ENCODE peak calls at places on chromosomes 16 and 17, in nine cellular contexts. P, M, O, S, K, A, Y, E and Z are unnamed samples.

GRCh38 chr17:10286324-10286723 is 86.5 kb downstream of the MYH13 start:
- DNase-seq in A (no peak), K (no peak), O (no peak), E (no peak), S (no peak), P (no peak), M (no peak), Y (no peak), Z (no peak)

GRCh38 chr16:750454-750853 is 9.7 kb upstream of the CIAO3 start:
- DNase-seq in E (no peak), O (no peak), P (no peak), M (no peak), Y (no peak), S (no peak), K (no peak), A (no peak), Z (no peak)

GRCh38 chr16:69754143-69754468 is 620 bp downstream of the NOB1 start:
- DNase-seq in K (no peak), Y (no peak), E (no peak), S (no peak), M (no peak), O (no peak), P (no peak), A (no peak), Z (no peak)

GRCh38 chr16:81353895-81354294 is 39.1 kb downstream of the GAN start:
- DNase-seq in S (no peak), A (no peak), Y (no peak), K (no peak), P (no peak), E (no peak), O (no peak), M (no peak), Z (no peak)

GRCh38 chr16:23296994-23297393 is 5.1 kb upstream of the SCNN1B start:
- DNase-seq in E (peak), K (no peak), P (peak), O (peak), S (peak), M (peak), Y (no peak), A (no peak), Z (peak)

GRCh38 chr17:61280338-61280737 is 119.3 kb upstream of the TBX2 start:
- DNase-seq in E (no peak), S (no peak), K (no peak), Y (no peak), P (no peak), M (no peak), O (no peak), A (no peak), Z (no peak)

GRCh38 chr16:23330583-23331249 is 28.6 kb downstream of the SCNN1B start:
- DNase-seq in S (no peak), P (peak), A (no peak), K (no peak), Y (no peak), M (peak), E (peak), O (no peak), Z (no peak)

GRCh38 chr16:66369055-66369592 is 2.6 kb downstream of the CDH5 start:
- DNase-seq in A (no peak), S (no peak), P (peak), M (no peak), K (peak), Y (no peak), O (no peak), E (no peak), Z (no peak)

GRCh38 chr17:29597361-29598172 is 4.6 kb downstream of the ANKRD13B start:
- DNase-seq in S (no peak), Y (peak), A (no peak), P (no peak), K (peak), M (no peak), E (no peak), O (no peak), Z (no peak)

GRCh38 chr17:49249292-49249794 is 18.8 kb upstream of the PHOSPHO1 start:
- DNase-seq in E (peak), A (no peak), Y (no peak), M (no peak), P (no peak), O (no peak), S (no peak), K (peak), Z (peak)

GRCh38 chr17:27997522-27997921 is 45.0 kb upstream of the NLK start:
- DNase-seq in E (no peak), S (no peak), P (no peak), M (no peak), K (no peak), O (no peak), A (no peak), Y (no peak), Z (no peak)

GRCh38 chr16:27204232-27204915 is 1.0 kb downstream of the KDM8 start:
- DNase-seq in E (no peak), K (no peak), M (no peak), O (no peak), Y (no peak), A (no peak), P (no peak), S (no peak), Z (no peak)

GRCh38 chr17:70535986-70536385 is 366.7 kb downstream of the KCNJ2 start:
- DNase-seq in E (no peak), Y (no peak), K (no peak), A (no peak), O (no peak), M (no peak), P (no peak), S (no peak), Z (no peak)

GRCh38 chr17:5874486-5874885 is 195.7 kb upstream of the WSCD1 start:
- DNase-seq in M (no peak), O (no peak), E (no peak), S (no peak), P (no peak), A (no peak), K (no peak), Y (no peak), Z (no peak)

GRCh38 chr16:72198021-72198420 is 26.1 kb upstream of the PMFBP1 start:
- DNase-seq in P (no peak), Y (peak), O (no peak), A (peak), K (no peak), M (no peak), S (no peak), E (no peak), Z (no peak)

GRCh38 chr17:1733759-1734158 is 8.9 kb upstream of the SERPINF2 start:
- DNase-seq in S (no peak), O (no peak), P (no peak), E (no peak), Y (peak), A (no peak), K (no peak), M (no peak), Z (no peak)

GRCh38 chr17:78130439-78131101 is at the start of gene TMC8:
- DNase-seq in S (peak), M (no peak), Y (no peak), P (peak), A (no peak), O (peak), E (no peak), K (peak), Z (no peak)

GRCh38 chr16:4263504-4264436 is 9.1 kb downstream of the TFAP4 start:
- DNase-seq in Y (peak), E (peak), M (peak), P (peak), A (peak), S (peak), K (peak), O (no peak), Z (peak)

GRCh38 chr16:19680972-19681371 is 37.1 kb downstream of the KNOP1 start:
- DNase-seq in P (no peak), Y (no peak), M (no peak), K (no peak), E (no peak), O (no peak), S (no peak), A (no peak), Z (no peak)

GRCh38 chr17:78322858-78323455 is 36.9 kb downstream of the SOCS3 start:
- DNase-seq in S (no peak), E (no peak), P (peak), K (no peak), A (no peak), O (no peak), Y (no peak), M (no peak), Z (no peak)

GRCh38 chr16:30786115-30786935 is 680 bp downstream of the ZNF629 start:
- DNase-seq in S (peak), K (peak), E (no peak), Y (peak), A (no peak), O (no peak), P (peak), M (peak), Z (peak)

GRCh38 chr17:4584125-4584834 is at the start of gene SMTNL2:
- DNase-seq in P (no peak), E (no peak), S (no peak), O (no peak), M (no peak), K (no peak), A (no peak), Y (peak), Z (no peak)

GRCh38 chr17:44315760-44316731 is 7.6 kb downstream of the RUNDC3A start:
- DNase-seq in K (no peak), Y (no peak), P (no peak), E (peak), O (no peak), A (no peak), S (no peak), M (no peak), Z (no peak)

GRCh38 chr16:54073356-54073755 is 213.2 kb downstream of the IRX3 start:
- DNase-seq in A (no peak), Y (no peak), P (no peak), S (no peak), K (no peak), M (no peak), E (no peak), O (no peak), Z (no peak)

GRCh38 chr17:52957411-52957810 is 798.9 kb upstream of the CA10 start:
- DNase-seq in K (no peak), Y (no peak), O (no peak), A (no peak), M (no peak), P (no peak), S (no peak), E (no peak), Z (no peak)

GRCh38 chr16:25012525-25012991 is 2.6 kb downstream of the ARHGAP17 start:
- DNase-seq in S (no peak), O (no peak), A (no peak), Y (no peak), P (peak), M (peak), E (no peak), K (no peak), Z (no peak)

GRCh38 chr16:78523212-78523995 is 423.9 kb downstream of the WWOX start:
- DNase-seq in E (no peak), K (no peak), M (no peak), A (no peak), S (no peak), Y (no peak), P (no peak), O (no peak), Z (no peak)

GRCh38 chr16:1506494-1507213 is 13.5 kb downstream of the TELO2 start:
- DNase-seq in K (no peak), E (no peak), S (no peak), P (no peak), A (no peak), M (no peak), O (no peak), Y (no peak), Z (no peak)

DNA sequence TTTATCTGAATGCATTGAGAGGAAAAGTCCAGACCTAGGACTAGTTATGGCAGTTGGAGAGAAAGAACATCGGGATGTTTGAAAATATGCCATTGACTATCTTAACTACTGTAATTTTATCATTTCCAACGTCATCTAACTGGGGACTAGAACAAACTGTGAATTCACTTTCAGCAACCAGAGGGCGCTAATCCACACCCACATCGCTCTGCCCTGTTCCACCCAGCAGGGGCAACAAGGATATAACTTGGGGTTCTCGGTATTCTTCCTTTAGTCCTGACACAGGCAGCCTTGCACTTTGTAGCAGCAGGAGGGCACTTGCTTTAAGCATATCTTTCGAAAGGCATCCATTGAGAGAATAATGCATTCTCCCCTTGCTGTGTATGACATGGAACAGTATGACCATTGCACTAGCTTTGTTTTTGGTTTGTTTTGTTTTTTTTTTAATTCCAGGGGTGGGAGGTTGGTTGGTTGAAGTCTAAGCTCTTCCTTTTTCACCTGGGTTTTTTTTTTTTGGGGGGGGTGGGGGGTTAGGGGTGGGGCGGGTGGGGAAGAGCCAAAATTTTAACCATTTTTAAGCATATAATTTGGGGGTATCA is 31.5 kb downstream of the SIAH1 start:
- DNase-seq in S (peak), E (peak), K (no peak), O (peak), M (peak), A (peak), P (peak), Y (peak), Z (peak)
- TF ChIP-seq POLR2A in S (no peak), E (no peak), K (no peak), O (no peak), M (no peak), A (no peak), P (no peak), Y (no peak), Z (no peak)

DNA sequence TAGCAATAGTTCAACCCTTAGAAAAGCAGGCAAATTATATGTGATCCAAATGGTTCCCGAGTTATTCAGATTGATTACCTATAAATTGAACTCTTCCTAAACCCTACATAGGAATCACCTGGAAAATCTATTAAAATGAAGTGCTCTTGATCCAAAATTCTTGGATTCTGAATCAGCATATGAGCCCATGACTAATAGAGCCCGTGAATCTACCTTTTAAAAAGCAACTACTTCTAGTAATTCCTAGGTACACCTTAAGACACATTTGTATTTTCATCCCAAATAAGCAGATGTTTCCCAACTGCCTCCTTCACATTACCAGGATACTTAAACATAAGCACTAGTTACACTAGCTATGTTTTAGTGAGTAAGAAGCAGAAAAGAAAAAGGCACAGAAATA is 1171.0 kb upstream of the GOT2 start:
- DNase-seq in M (no peak), A (no peak), Y (no peak), O (no peak), K (no peak), E (no peak), S (no peak), P (no peak), Z (no peak)
- TF ChIP-seq POLR2A in M (no peak), A (no peak), Y (no peak), O (no peak), K (no peak), E (no peak), S (no peak), P (no peak), Z (no peak)

GRCh38 chr16:58000706-58001676 is at the start of gene USB1:
- DNase-seq in M (peak), P (peak), E (peak), S (peak), Y (peak), A (peak), O (peak), K (peak), Z (peak)
- TF ChIP-seq POLR2A in M (peak), P (peak), E (peak), S (no peak), Y (peak), A (no peak), O (peak), K (peak), Z (peak)

DNA sequence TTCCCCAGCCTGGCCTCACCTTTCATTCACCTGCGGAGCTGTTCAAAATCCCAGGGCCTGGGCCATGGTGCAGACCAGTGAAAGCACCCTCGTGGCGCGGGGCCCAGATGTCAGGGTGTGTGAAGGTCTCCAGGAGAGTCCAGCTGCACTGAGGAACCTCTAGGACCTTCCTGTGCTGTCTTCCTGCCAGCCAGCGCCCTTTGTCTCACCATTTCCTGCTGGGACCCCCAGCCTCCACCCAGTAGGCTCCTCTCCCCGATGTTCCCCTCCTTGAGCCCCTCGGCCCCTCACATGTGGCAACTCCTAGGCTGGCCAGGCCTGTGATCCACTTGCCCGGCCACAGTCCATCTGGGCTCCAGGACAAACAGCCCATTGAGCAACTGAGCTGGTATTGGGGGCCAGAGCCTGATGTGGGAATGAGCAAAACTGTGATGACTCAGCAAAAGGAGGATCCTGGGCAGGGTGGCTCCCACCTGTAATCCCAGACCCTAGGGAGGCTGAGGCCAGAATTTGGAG is 677 bp downstream of the SULT1A2 start:
- DNase-seq in E (no peak), S (no peak), Y (no peak), A (no peak), P (no peak), K (peak), M (no peak), O (no peak), Z (no peak)
- TF ChIP-seq POLR2A in E (no peak), S (no peak), Y (no peak), A (no peak), P (no peak), K (no peak), M (no peak), O (no peak), Z (no peak)

DNA sequence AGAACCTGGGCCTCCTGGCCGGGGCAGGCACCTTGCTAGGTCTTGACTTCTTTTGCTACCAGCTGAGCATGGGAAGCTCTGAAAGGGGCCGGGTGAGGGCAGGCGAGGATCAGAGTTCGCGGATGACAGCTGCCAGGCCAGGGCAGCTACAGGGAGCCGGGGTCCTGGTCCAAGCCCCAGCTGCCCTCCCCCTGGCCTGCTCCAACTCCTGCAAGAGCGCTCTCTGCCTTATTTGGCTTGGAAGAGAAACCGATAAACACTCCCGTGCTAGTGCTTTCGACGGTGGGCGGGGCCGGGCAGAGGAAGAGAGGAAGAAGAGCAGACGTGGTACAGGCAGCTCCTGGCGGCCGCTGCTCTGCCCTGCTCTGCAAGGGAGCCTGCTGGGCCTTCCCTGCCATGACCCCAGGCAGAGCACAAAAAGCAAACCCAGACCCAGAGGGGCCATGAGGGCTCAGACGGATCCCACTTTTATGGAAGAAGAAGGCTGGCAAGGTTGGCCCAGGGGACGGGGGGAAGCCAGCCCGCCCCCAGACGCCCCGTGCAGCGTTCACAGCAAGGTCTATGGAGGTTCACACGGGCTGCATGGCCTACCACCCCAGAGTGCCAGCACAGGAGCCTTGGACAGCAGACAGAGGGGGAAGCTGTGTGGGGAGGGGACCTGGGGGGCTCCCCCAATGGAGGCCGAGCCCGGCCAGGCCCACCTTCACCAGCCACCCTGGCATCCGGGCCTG is 25.6 kb downstream of the PIEZO1 start:
- DNase-seq in S (peak), K (peak), M (no peak), O (no peak), P (peak), A (no peak), E (peak), Y (peak), Z (no peak)
- TF ChIP-seq POLR2A in S (no peak), K (peak), M (no peak), O (no peak), P (peak), A (no peak), E (no peak), Y (no peak), Z (no peak)

GRCh38 chr16:2523801-2524231 is 3.6 kb downstream of the AMDHD2 start:
- DNase-seq in P (no peak), A (no peak), E (no peak), O (no peak), Y (no peak), S (no peak), M (no peak), K (no peak), Z (no peak)
- TF ChIP-seq POLR2A in P (no peak), A (no peak), E (no peak), O (no peak), Y (no peak), S (no peak), M (no peak), K (no peak), Z (no peak)

DNA sequence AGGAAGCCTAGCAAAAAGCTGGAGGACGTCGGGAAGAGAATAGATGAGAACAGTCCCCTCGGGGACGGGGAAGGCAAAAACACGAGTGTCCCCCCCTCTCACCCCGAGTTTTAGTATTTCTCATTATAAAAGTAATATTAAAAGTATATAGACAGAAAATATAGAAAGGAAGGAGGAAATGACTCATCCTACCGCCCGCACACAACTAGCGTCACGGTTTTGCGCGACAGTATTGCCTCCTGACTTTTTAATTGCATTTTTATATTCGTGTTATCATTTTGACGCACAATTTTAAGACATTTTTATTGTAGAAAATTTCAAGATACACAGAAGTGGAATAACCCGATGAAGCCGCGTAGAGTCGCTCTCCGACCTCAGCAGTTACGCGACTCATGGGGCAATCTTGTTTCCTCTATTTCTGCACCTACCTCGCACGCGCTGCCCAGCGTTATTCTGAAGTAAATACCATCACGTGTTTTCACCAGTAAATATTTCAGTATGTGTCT is 652 bp upstream of the SLC25A19 start:
- DNase-seq in A (peak), E (peak), P (peak), M (peak), O (no peak), Y (peak), K (peak), S (peak), Z (no peak)
- TF ChIP-seq POLR2A in A (no peak), E (peak), P (no peak), M (no peak), O (no peak), Y (no peak), K (no peak), S (no peak), Z (no peak)

GRCh38 chr16:21501869-21502667 is 97.3 kb upstream of the METTL9 start:
- DNase-seq in A (peak), P (peak), S (peak), O (peak), K (peak), E (peak), Y (peak), M (peak), Z (peak)
- TF ChIP-seq POLR2A in A (no peak), P (peak), S (no peak), O (peak), K (peak), E (peak), Y (peak), M (peak), Z (peak)

DNA sequence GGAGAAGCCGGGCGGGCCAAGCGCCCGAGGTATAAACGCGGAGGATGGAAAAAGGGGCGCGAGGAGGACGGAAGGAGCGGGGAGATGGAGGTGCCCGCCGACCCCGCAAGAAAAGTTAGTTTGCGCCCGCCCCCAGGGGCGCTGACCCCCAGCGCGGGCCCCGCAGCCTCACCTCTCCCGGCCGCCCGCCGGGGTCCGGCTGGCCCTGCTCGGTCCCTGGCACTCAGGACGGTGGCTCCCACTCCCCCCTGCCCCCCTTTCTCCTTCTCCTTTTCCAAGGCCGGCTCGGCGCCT is 161 bp downstream of the CASKIN2 start:
- DNase-seq in O (no peak), P (no peak), M (no peak), K (no peak), S (no peak), E (no peak), Y (no peak), A (no peak), Z (no peak)
- TF ChIP-seq POLR2A in O (no peak), P (no peak), M (peak), K (peak), S (no peak), E (no peak), Y (peak), A (no peak), Z (no peak)